ENCODE peak calls at places on chromosomes 1 and 21, in eight cellular contexts. F, U, G, A, O, V, X and C are unnamed samples.
A peak's percentile ranks its signal among the peaks of the same experiment; 100 is the strongest.

GRCh38 chr1:205495237-205495823 is 9.1 kb upstream of the CDK18 start:
- DNase-seq in V (no peak), A (no peak), X (no peak), G (no peak), U (no peak), O (no peak), F (no peak), C (no peak)

GRCh38 chr1:193406901-193407300 is 220.5 kb upstream of the B3GALT2 start:
- DNase-seq in F (peak; percentile 13), V (peak; percentile 57), U (no peak), G (peak; percentile 8), A (peak; percentile 24), X (peak; percentile 40), O (peak; percentile 50), C (peak; percentile 41)

GRCh38 chr1:150575518-150576366 is 3.7 kb downstream of the MCL1 start:
- DNase-seq in V (peak; percentile 34), A (no peak), U (no peak), X (no peak), O (no peak), F (no peak), G (no peak), C (no peak)

GRCh38 chr1:222373831-222374603 is 173.9 kb downstream of the HHIPL2 start:
- DNase-seq in F (no peak), X (no peak), G (no peak), U (no peak), A (no peak), O (no peak), V (no peak), C (no peak)

GRCh38 chr1:118987431-118988185 is 535 bp downstream of the TBX15 start:
- DNase-seq in U (peak; percentile 78), F (no peak), A (no peak), V (no peak), G (no peak), X (no peak), O (peak; percentile 82), C (no peak)

GRCh38 chr21:33931799-33932390 is 16.3 kb upstream of the ATP5PO start:
- DNase-seq in V (peak; percentile 53), G (no peak), U (no peak), F (no peak), X (no peak), O (no peak), A (no peak), C (no peak)

GRCh38 chr1:229148041-229148671 is 122.8 kb upstream of the RAB4A start:
- DNase-seq in V (peak; percentile 69), A (no peak), O (peak; percentile 66), F (no peak), G (no peak), X (no peak), U (no peak), C (no peak)

GRCh38 chr1:24635195-24635843 is 7.8 kb upstream of the SRRM1 start:
- DNase-seq in X (peak; percentile 67), F (peak; percentile 33), G (peak; percentile 13), U (no peak), V (no peak), A (peak; percentile 60), O (peak; percentile 75), C (peak; percentile 45)

GRCh38 chr1:235651170-235651806 is 1.7 kb upstream of the GNG4 start:
- DNase-seq in O (no peak), V (no peak), F (no peak), A (no peak), X (no peak), G (no peak), U (no peak), C (no peak)

GRCh38 chr1:101291562-101292035 is 54.8 kb downstream of the S1PR1 start:
- DNase-seq in F (no peak), A (no peak), O (no peak), G (peak; percentile 36), X (peak; percentile 57), V (no peak), U (no peak), C (peak; percentile 37)

GRCh38 chr1:244273262-244273844 is 178.4 kb downstream of the ADSS2 start:
- DNase-seq in U (no peak), F (no peak), O (no peak), X (no peak), V (no peak), G (no peak), A (no peak), C (no peak)
- H3K4me3 ChIP-seq in U (peak overlapping the region; percentile 22), F (no peak overlapping the region), O (no peak overlapping the region), X (no peak overlapping the region), V (no peak overlapping the region), G (no peak overlapping the region), A (peak overlapping the region; percentile 21), C (peak overlapping the region; percentile 5)

GRCh38 chr1:182700351-182700709 is 15.9 kb upstream of the RGS8 start:
- DNase-seq in G (no peak), A (no peak), V (no peak), U (no peak), X (no peak), O (no peak), F (no peak), C (no peak)
- H3K4me3 ChIP-seq in G (no peak overlapping the region), A (no peak overlapping the region), V (no peak overlapping the region), U (no peak overlapping the region), X (peak overlapping the region; percentile 2), O (no peak overlapping the region), F (no peak overlapping the region), C (no peak overlapping the region)

GRCh38 chr21:42880352-42880751 is 1.0 kb upstream of the WDR4 start:
- DNase-seq in X (no peak), G (no peak), U (no peak), A (no peak), F (no peak), O (no peak), V (no peak), C (no peak)
- H3K4me3 ChIP-seq in X (peak overlapping the region; percentile 58), G (peak overlapping the region; percentile 88), U (peak overlapping the region; percentile 64), A (peak overlapping the region; percentile 73), F (peak overlapping the region; percentile 86), O (peak overlapping the region; percentile 79), V (no peak overlapping the region), C (peak overlapping the region; percentile 93)

GRCh38 chr1:152112885-152113432 is 2.3 kb downstream of the TCHH start:
- DNase-seq in G (no peak), F (no peak), V (no peak), A (no peak), U (no peak), X (no peak), O (no peak), C (no peak)

GRCh38 chr1:152112101-152112884 is 3.0 kb downstream of the TCHH start:
- DNase-seq in X (no peak), F (peak; percentile 22), O (peak; percentile 5), G (peak; percentile 17), V (no peak), U (no peak), A (no peak), C (no peak)

GRCh38 chr1:152110365-152110859 is 4.8 kb downstream of the TCHH start:
- DNase-seq in X (no peak), O (peak; percentile 28), G (no peak), F (no peak), A (peak; percentile 21), V (no peak), U (peak; percentile 65), C (no peak)

GRCh38 chr1:152110860-152111514 is 4.3 kb downstream of the TCHH start:
- DNase-seq in F (peak; percentile 50), V (no peak), X (no peak), A (peak; percentile 24), O (peak; percentile 34), U (no peak), G (no peak), C (no peak)

DNA sequence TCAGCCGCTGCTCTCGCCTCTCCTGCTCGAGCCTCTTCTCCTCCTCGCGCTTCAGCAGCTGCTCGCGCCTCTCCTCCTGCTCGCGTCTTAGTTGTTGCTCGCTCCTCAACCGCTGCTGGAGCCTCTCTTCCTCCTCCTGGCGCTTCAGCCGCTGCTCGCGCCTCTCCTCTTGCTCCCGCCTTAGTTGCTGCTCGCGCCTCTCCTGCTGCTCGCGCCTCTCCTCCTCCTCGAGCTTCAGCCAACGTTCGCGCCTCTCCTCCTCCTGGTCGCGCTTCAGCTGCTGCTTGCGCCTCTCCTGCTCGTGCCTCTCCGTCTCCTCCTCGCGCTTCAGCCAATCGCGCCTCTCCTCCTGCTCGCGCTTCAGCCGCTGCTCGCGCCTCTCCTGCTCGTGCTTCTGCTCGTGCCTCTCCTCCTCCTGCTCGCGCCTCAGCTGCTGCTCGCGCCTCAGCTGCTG is 3.7 kb downstream of the TCHH start:
- DNase-seq in G (peak; percentile 64), F (peak; percentile 37), V (no peak), X (no peak), U (no peak), O (peak; percentile 48), A (no peak), C (no peak)
- H3K4me3 ChIP-seq in G (peak overlapping the region; percentile 38), F (peak overlapping the region; percentile 42), V (peak overlapping the region; percentile 42), X (peak overlapping the region; percentile 39), U (peak overlapping the region; percentile 58), O (peak overlapping the region; percentile 24), A (peak overlapping the region; percentile 49), C (peak overlapping the region; percentile 41)

GRCh38 chr1:53838654-53838974 is 518 bp upstream of the NDC1 start:
- DNase-seq in V (no peak), X (no peak), F (no peak), U (no peak), A (no peak), G (no peak), O (no peak), C (no peak)
- H3K4me3 ChIP-seq in V (peak overlapping the region; percentile 93), X (peak overlapping the region; percentile 80), F (no peak overlapping the region), U (peak overlapping the region; percentile 81), A (peak overlapping the region; percentile 72), G (peak overlapping the region; percentile 99), O (peak overlapping the region; percentile 82), C (peak overlapping the region; percentile 99)

GRCh38 chr1:78045850-78046778 is at the start of gene GIPC2:
- DNase-seq in F (peak; percentile 62), O (peak; percentile 65), G (peak; percentile 27), U (peak; percentile 65), A (no peak), X (no peak), V (peak; percentile 74), C (no peak)
- H3K4me3 ChIP-seq in F (peak within 1 kb of the TSS; percentile 82), O (peak within 1 kb of the TSS; percentile 55), G (peak within 1 kb of the TSS; percentile 60), U (peak within 1 kb of the TSS; percentile 62), A (no peak within 1 kb of the TSS), X (peak within 1 kb of the TSS; percentile 50), V (peak within 1 kb of the TSS; percentile 54), C (peak within 1 kb of the TSS; percentile 49)

GRCh38 chr21:26710155-26710554 is 135.1 kb downstream of the ADAMTS1 start:
- DNase-seq in O (peak; percentile 19), V (no peak), F (no peak), X (no peak), G (no peak), U (no peak), A (no peak), C (no peak)

GRCh38 chr21:26719750-26720149 is 125.5 kb downstream of the ADAMTS1 start:
- DNase-seq in U (no peak), V (no peak), O (no peak), X (no peak), G (no peak), A (no peak), F (no peak), C (no peak)

GRCh38 chr21:26717146-26717739 is 128.0 kb downstream of the ADAMTS1 start:
- DNase-seq in O (no peak), G (no peak), A (peak; percentile 2), F (no peak), X (peak; percentile 11), U (no peak), V (no peak), C (no peak)

GRCh38 chr21:26715116-26715515 is 130.1 kb downstream of the ADAMTS1 start:
- DNase-seq in X (no peak), A (no peak), O (no peak), G (no peak), V (no peak), U (no peak), F (peak; percentile 24), C (no peak)

GRCh38 chr21:26715878-26716506 is 129.2 kb downstream of the ADAMTS1 start:
- DNase-seq in O (peak; percentile 74), V (no peak), F (peak; percentile 37), A (peak; percentile 10), U (no peak), X (peak; percentile 31), G (no peak), C (no peak)
- H3K4me3 ChIP-seq in O (no peak overlapping the region), V (no peak overlapping the region), F (no peak overlapping the region), A (no peak overlapping the region), U (no peak overlapping the region), X (no peak overlapping the region), G (no peak overlapping the region), C (no peak overlapping the region)